ENCODE peak calls at places on chromosomes 16 and 17, in seven cellular contexts. Y is HCT116; V is COR-L47; O is memory B cell; Z is naive thymus-derived CD8-positive, alpha-beta T cell; I is caudate nucleus; S is substantia nigra. G is an unnamed sample.

GRCh38 chr16:56975714-56976113 is 13.6 kb upstream of the NLRC5 start:
- DNase-seq in Y (no peak), V (no peak), O (no peak), Z (no peak), I (no peak), S (no peak), G (no peak)

GRCh38 chr16:84754353-84754856 is 54.6 kb downstream of the USP10 start:
- DNase-seq in Y (peak; percentile 79), V (peak; percentile 58), O (peak; percentile 82), Z (no peak), I (peak; percentile 47), S (no peak), G (peak; percentile 74)

GRCh38 chr17:69466905-69467630 is 52.6 kb downstream of the MAP2K6 start:
- DNase-seq in Y (no peak), V (no peak), O (no peak), Z (no peak), I (no peak), S (no peak), G (no peak)

GRCh38 chr17:72346306-72346705 is 225.5 kb downstream of the SOX9 start:
- DNase-seq in Y (no peak), V (no peak), O (no peak), Z (no peak), I (no peak), S (no peak), G (no peak)

GRCh38 chr16:49620158-49620867 is 235.6 kb downstream of the ZNF423 start:
- DNase-seq in Y (peak; percentile 24), V (no peak), O (no peak), Z (no peak), I (no peak), S (no peak), G (no peak)

GRCh38 chr16:89697616-89698331 is 3.7 kb downstream of the SPATA2L start:
- DNase-seq in Y (no peak), V (peak; percentile 68), O (no peak), Z (no peak), I (no peak), S (no peak), G (no peak)

GRCh38 chr16:12798846-12799245 is 4.8 kb downstream of the CPPED1 start:
- DNase-seq in Y (no peak), V (no peak), O (no peak), Z (no peak), I (no peak), S (no peak), G (no peak)

GRCh38 chr17:7613769-7614421 is 802 bp downstream of the FXR2 start:
- DNase-seq in Y (no peak), V (no peak), O (no peak), Z (no peak), I (no peak), S (no peak), G (no peak)

GRCh38 chr16:11497851-11498289 is 88.8 kb downstream of the LITAF start:
- DNase-seq in Y (peak; percentile 92), V (no peak), O (no peak), Z (no peak), I (no peak), S (no peak), G (no peak)

GRCh38 chr16:54928421-54929089 is 2.1 kb upstream of the IRX5 start:
- DNase-seq in Y (no peak), V (peak; percentile 56), O (no peak), Z (no peak), I (no peak), S (no peak), G (no peak)

GRCh38 chr17:17700251-17700969 is 19.2 kb downstream of the RAI1 start:
- DNase-seq in Y (no peak), V (peak; percentile 74), O (no peak), Z (no peak), I (no peak), S (no peak), G (no peak)

GRCh38 chr17:78808106-78808635 is 26.1 kb upstream of the CYTH1 start:
- DNase-seq in Y (no peak), V (no peak), O (no peak), Z (no peak), I (no peak), S (no peak), G (no peak)

GRCh38 chr17:40541060-40541872 is 24.0 kb downstream of the CCR7 start:
- DNase-seq in Y (no peak), V (no peak), O (no peak), Z (peak; percentile 47), I (no peak), S (no peak), G (no peak)

GRCh38 chr17:60840456-60840855 is 162.8 kb downstream of the BCAS3 start:
- DNase-seq in Y (no peak), V (no peak), O (no peak), Z (no peak), I (no peak), S (no peak), G (no peak)

GRCh38 chr16:65119905-65120341 is 1.9 kb downstream of the CDH11 start:
- DNase-seq in Y (no peak), V (no peak), O (no peak), Z (no peak), I (peak; percentile 14), S (no peak), G (no peak)

GRCh38 chr17:79520134-79520892 is 90.5 kb downstream of the RBFOX3 start:
- DNase-seq in Y (no peak), V (no peak), O (no peak), Z (no peak), I (no peak), S (no peak), G (no peak)

GRCh38 chr17:75776399-75777242 is 8.0 kb upstream of the UNK start:
- DNase-seq in Y (no peak), V (no peak), O (peak; percentile 54), Z (no peak), I (no peak), S (no peak), G (peak; percentile 64)

GRCh38 chr16:81885976-81886586 is 107.0 kb downstream of the PLCG2 start:
- DNase-seq in Y (peak; percentile 40), V (no peak), O (peak; percentile 46), Z (no peak), I (no peak), S (no peak), G (peak; percentile 27)

GRCh38 chr17:72397687-72398086 is 276.9 kb downstream of the SOX9 start:
- DNase-seq in Y (no peak), V (no peak), O (no peak), Z (no peak), I (no peak), S (no peak), G (no peak)

GRCh38 chr16:77553130-77553529 is 118.3 kb upstream of the ADAMTS18 start:
- DNase-seq in Y (no peak), V (no peak), O (no peak), Z (no peak), I (no peak), S (no peak), G (no peak)

GRCh38 chr16:48203974-48204824 is 39.9 kb upstream of the LONP2 start:
- DNase-seq in Y (no peak), V (no peak), O (no peak), Z (no peak), I (no peak), S (no peak), G (no peak)

GRCh38 chr16:3641801-3642396 is 12.6 kb upstream of the DNASE1 start:
- DNase-seq in Y (no peak), V (no peak), O (no peak), Z (no peak), I (no peak), S (no peak), G (no peak)

GRCh38 chr16:77816293-77816692 is 27.9 kb downstream of the VAT1L start:
- DNase-seq in Y (no peak), V (peak; percentile 27), O (no peak), Z (no peak), I (no peak), S (no peak), G (no peak)

GRCh38 chr17:1870592-1870991 is 40.8 kb downstream of the RPA1 start:
- DNase-seq in Y (no peak), V (no peak), O (no peak), Z (no peak), I (no peak), S (no peak), G (no peak)

GRCh38 chr16:23509763-23510153 is 536 bp downstream of the GGA2 start:
- DNase-seq in Y (no peak), V (no peak), O (no peak), Z (no peak), I (no peak), S (no peak), G (no peak)